ENCODE peak calls at places on chromosomes 1 and 21, in four cellular contexts. One of them, this sample, is unnamed.

GRCh38 chr1:47742890-47743760 is 254.1 kb downstream of the TRABD2B start:
- DNase-seq in GM06990: no peak
- DNase-seq in neural progenitor cell: no peak
- DNase-seq in breast epithelium: no peak
- DNase-seq in this sample: no peak

GRCh38 chr21:30257773-30258172 is 25.0 kb downstream of the KRTAP24-1 start:
- DNase-seq in breast epithelium: no peak
- DNase-seq in neural progenitor cell: peak; percentile 75
- DNase-seq in GM06990: no peak
- DNase-seq in this sample: no peak

GRCh38 chr1:64112281-64112680 is 91.1 kb upstream of the UBE2U start:
- DNase-seq in neural progenitor cell: no peak
- DNase-seq in breast epithelium: no peak
- DNase-seq in GM06990: no peak
- DNase-seq in this sample: no peak

GRCh38 chr1:115215703-115216521 is 122.1 kb downstream of the NGF start:
- DNase-seq in breast epithelium: no peak
- DNase-seq in GM06990: no peak
- DNase-seq in neural progenitor cell: no peak
- DNase-seq in this sample: no peak

GRCh38 chr1:2275796-2276536 is 47.8 kb downstream of the SKI start:
- DNase-seq in neural progenitor cell: no peak
- DNase-seq in GM06990: no peak
- DNase-seq in breast epithelium: no peak
- DNase-seq in this sample: no peak

GRCh38 chr1:34156739-34157138 is 8.3 kb downstream of the CSMD2 start:
- DNase-seq in breast epithelium: no peak
- DNase-seq in neural progenitor cell: no peak
- DNase-seq in GM06990: no peak
- DNase-seq in this sample: no peak

GRCh38 chr1:150513275-150513885 is 2.2 kb upstream of the FALEC start:
- DNase-seq in neural progenitor cell: no peak
- DNase-seq in GM06990: no peak
- DNase-seq in breast epithelium: no peak
- DNase-seq in this sample: no peak

GRCh38 chr1:15616704-15617172 is 520 bp upstream of the DDI2 start:
- DNase-seq in GM06990: no peak
- DNase-seq in neural progenitor cell: peak; percentile 42
- DNase-seq in breast epithelium: no peak
- DNase-seq in this sample: no peak

GRCh38 chr1:220690140-220691038 is at the start of gene C1orf115:
- DNase-seq in breast epithelium: peak; percentile 62
- DNase-seq in neural progenitor cell: peak; percentile 92
- DNase-seq in GM06990: peak; percentile 85
- DNase-seq in this sample: peak; percentile 42

GRCh38 chr1:9319789-9320519 is 27.3 kb downstream of the SPSB1 start:
- DNase-seq in GM06990: no peak
- DNase-seq in neural progenitor cell: peak; percentile 23
- DNase-seq in breast epithelium: no peak
- DNase-seq in this sample: no peak

GRCh38 chr1:226881515-226882185 is 11.2 kb downstream of the PSEN2 start:
- DNase-seq in GM06990: no peak
- DNase-seq in neural progenitor cell: no peak
- DNase-seq in breast epithelium: no peak
- DNase-seq in this sample: no peak

GRCh38 chr1:229574679-229575442 is 16.4 kb upstream of the ABCB10 start:
- DNase-seq in breast epithelium: no peak
- DNase-seq in GM06990: no peak
- DNase-seq in neural progenitor cell: no peak
- DNase-seq in this sample: no peak

GRCh38 chr1:221437924-221438323 is 304.0 kb downstream of the DUSP10 start:
- DNase-seq in GM06990: no peak
- DNase-seq in breast epithelium: no peak
- DNase-seq in neural progenitor cell: no peak
- DNase-seq in this sample: no peak

GRCh38 chr1:67561704-67562113 is 123.3 kb upstream of the GADD45A start:
- DNase-seq in neural progenitor cell: peak; percentile 88
- DNase-seq in GM06990: peak; percentile 31
- DNase-seq in breast epithelium: peak; percentile 83
- DNase-seq in this sample: peak; percentile 98

GRCh38 chr1:94240822-94241221 is 3.4 kb upstream of the ARHGAP29 start:
- DNase-seq in breast epithelium: no peak
- DNase-seq in neural progenitor cell: peak; percentile 42
- DNase-seq in GM06990: no peak
- DNase-seq in this sample: no peak

GRCh38 chr1:53657256-53657805 is 81.6 kb downstream of the GLIS1 start:
- DNase-seq in GM06990: no peak
- DNase-seq in breast epithelium: no peak
- DNase-seq in neural progenitor cell: no peak
- DNase-seq in this sample: no peak

GRCh38 chr1:206557636-206558473 is 50.5 kb downstream of the RASSF5 start:
- DNase-seq in GM06990: peak; percentile 40
- DNase-seq in neural progenitor cell: no peak
- DNase-seq in breast epithelium: no peak
- DNase-seq in this sample: no peak

GRCh38 chr1:14994841-14995437 is 158.6 kb upstream of the TMEM51 start:
- DNase-seq in breast epithelium: peak; percentile 71
- DNase-seq in GM06990: no peak
- DNase-seq in neural progenitor cell: no peak
- DNase-seq in this sample: no peak

GRCh38 chr1:208203127-208203847 is 40.9 kb downstream of the PLXNA2 start:
- DNase-seq in GM06990: no peak
- DNase-seq in neural progenitor cell: no peak
- DNase-seq in breast epithelium: peak; percentile 20
- DNase-seq in this sample: no peak

GRCh38 chr1:17678011-17678410 is 77.1 kb upstream of the ACTL8 start:
- DNase-seq in neural progenitor cell: no peak
- DNase-seq in breast epithelium: no peak
- DNase-seq in GM06990: no peak
- DNase-seq in this sample: no peak

GRCh38 chr1:54857741-54858665 is 29.0 kb downstream of the DHCR24 start:
- DNase-seq in GM06990: no peak
- DNase-seq in breast epithelium: no peak
- DNase-seq in neural progenitor cell: no peak
- DNase-seq in this sample: no peak

GRCh38 chr1:26389604-26390247 is 17.2 kb upstream of the ZNF683 start:
- DNase-seq in breast epithelium: no peak
- DNase-seq in neural progenitor cell: no peak
- DNase-seq in GM06990: no peak
- DNase-seq in this sample: no peak

GRCh38 chr1:46532498-46533178 is 18.8 kb downstream of the KNCN start:
- DNase-seq in neural progenitor cell: peak; percentile 90
- DNase-seq in breast epithelium: no peak
- DNase-seq in GM06990: peak; percentile 50
- DNase-seq in this sample: no peak

GRCh38 chr1:179369751-179370341 is 4.1 kb downstream of the AXDND1 start:
- DNase-seq in neural progenitor cell: peak; percentile 75
- DNase-seq in breast epithelium: no peak
- DNase-seq in GM06990: peak; percentile 18
- DNase-seq in this sample: no peak

GRCh38 chr1:19786988-19787423 is 12.7 kb downstream of the TMCO4 start:
- DNase-seq in neural progenitor cell: no peak
- DNase-seq in breast epithelium: peak; percentile 55
- DNase-seq in GM06990: no peak
- DNase-seq in this sample: no peak
- TF ChIP-seq CTCF in neural progenitor cell: no peak
- TF ChIP-seq CTCF in breast epithelium: no peak
- TF ChIP-seq CTCF in GM06990: no peak
- TF ChIP-seq CTCF in this sample: no peak

GRCh38 chr1:169793730-169794129 is 977 bp downstream of the METTL18 start:
- DNase-seq in neural progenitor cell: no peak
- DNase-seq in breast epithelium: no peak
- DNase-seq in GM06990: no peak
- DNase-seq in this sample: no peak

GRCh38 chr1:169797281-169797680 is 2.6 kb upstream of the METTL18 start:
- DNase-seq in neural progenitor cell: no peak
- DNase-seq in GM06990: no peak
- DNase-seq in breast epithelium: no peak
- DNase-seq in this sample: no peak

GRCh38 chr1:169796411-169796810 is 1.7 kb upstream of the METTL18 start:
- DNase-seq in GM06990: no peak
- DNase-seq in breast epithelium: no peak
- DNase-seq in neural progenitor cell: no peak
- DNase-seq in this sample: no peak

GRCh38 chr1:169795687-169796086 is 980 bp upstream of the METTL18 start:
- DNase-seq in breast epithelium: no peak
- DNase-seq in neural progenitor cell: peak; percentile 30
- DNase-seq in GM06990: no peak
- DNase-seq in this sample: no peak

DNA sequence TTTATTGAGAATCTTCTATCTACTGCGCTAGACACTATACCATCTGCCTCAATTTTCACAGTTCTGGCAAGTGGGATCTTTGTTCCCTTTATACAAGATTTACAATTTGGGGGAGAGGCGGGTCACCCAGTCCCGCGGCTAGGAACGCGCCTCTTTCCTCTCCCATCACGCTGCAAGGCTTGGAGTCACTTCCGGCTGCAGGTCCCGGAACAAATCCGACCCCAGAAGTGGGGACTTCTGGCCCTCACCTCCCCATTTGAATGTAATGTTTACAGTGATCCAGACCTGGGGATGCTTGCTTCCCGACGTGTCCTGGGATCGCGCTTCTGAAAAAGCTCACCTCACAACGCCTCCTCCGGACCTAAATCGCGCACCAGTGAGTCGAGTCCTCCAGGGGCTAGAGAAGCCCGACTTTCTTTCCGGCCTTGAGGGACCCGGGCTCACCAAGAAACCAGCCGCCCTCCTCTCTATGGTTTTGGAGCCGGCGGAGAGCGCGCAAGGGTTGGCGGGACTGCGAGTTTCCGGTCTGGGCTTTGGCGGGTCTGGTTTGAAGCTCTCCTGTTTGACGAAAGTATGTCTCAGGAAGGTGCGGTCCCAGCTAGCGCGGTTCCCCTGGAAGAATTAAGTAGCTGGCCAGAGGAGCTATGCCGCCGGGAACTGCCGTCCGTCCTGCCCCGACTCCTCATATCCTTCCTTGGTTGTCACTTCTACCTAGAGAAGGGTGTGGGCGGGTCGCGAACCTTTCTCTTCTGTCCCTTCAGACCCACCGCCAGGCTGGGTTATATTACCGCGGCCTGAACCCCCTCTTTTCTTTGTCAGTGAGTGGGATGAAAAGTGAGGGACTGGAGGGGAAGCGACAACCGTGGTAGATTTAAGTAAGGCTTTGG is at the start of gene METTL18:
- DNase-seq in breast epithelium: peak; percentile 80
- DNase-seq in GM06990: peak; percentile 94
- DNase-seq in neural progenitor cell: peak; percentile 95
- DNase-seq in this sample: peak; percentile 63
- TF ChIP-seq CTCF in breast epithelium: peak; percentile 15
- TF ChIP-seq CTCF in GM06990: peak; percentile 48
- TF ChIP-seq CTCF in neural progenitor cell: no peak
- TF ChIP-seq CTCF in this sample: no peak

GRCh38 chr1:201363455-201363854 is 14.0 kb downstream of the TNNT2 start:
- DNase-seq in breast epithelium: no peak
- DNase-seq in GM06990: no peak
- DNase-seq in neural progenitor cell: no peak
- DNase-seq in this sample: no peak

GRCh38 chr1:201364808-201365105 is 12.7 kb downstream of the TNNT2 start:
- DNase-seq in breast epithelium: no peak
- DNase-seq in neural progenitor cell: no peak
- DNase-seq in GM06990: no peak
- DNase-seq in this sample: no peak

GRCh38 chr1:201362906-201363305 is 14.6 kb downstream of the TNNT2 start:
- DNase-seq in breast epithelium: no peak
- DNase-seq in GM06990: no peak
- DNase-seq in neural progenitor cell: no peak
- DNase-seq in this sample: no peak

GRCh38 chr1:201366696-201367095 is 10.8 kb downstream of the TNNT2 start:
- DNase-seq in GM06990: no peak
- DNase-seq in breast epithelium: no peak
- DNase-seq in neural progenitor cell: no peak
- DNase-seq in this sample: no peak

DNA sequence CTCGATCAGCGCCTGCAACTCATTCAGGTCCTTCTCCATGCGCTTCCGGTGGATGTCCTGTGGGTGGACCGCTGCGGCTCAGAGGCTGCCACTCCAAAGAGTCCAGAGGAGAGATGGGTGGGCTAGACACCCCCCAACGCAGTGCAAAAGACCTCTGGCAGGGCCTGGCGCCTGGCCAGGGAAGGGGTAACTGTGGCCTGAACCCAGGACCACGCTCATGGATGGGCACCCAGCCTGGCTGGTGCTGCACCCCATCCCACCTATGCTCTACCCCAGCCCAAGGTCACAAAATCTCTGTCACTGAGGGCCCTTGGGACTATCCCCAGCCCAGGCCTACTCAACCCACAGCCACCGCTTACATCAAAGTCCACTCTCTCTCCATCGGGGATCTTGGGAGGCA is 12.2 kb downstream of the TNNT2 start:
- DNase-seq in breast epithelium: no peak
- DNase-seq in GM06990: no peak
- DNase-seq in neural progenitor cell: no peak
- DNase-seq in this sample: no peak
- TF ChIP-seq CTCF in breast epithelium: no peak
- TF ChIP-seq CTCF in GM06990: no peak
- TF ChIP-seq CTCF in neural progenitor cell: no peak
- TF ChIP-seq CTCF in this sample: no peak

GRCh38 chr1:6207921-6208320 is 2.0 kb downstream of the RNF207 start:
- DNase-seq in breast epithelium: no peak
- DNase-seq in neural progenitor cell: no peak
- DNase-seq in GM06990: no peak
- DNase-seq in this sample: no peak

GRCh38 chr1:6210606-6211355 is 4.9 kb downstream of the RNF207 start:
- DNase-seq in breast epithelium: no peak
- DNase-seq in GM06990: no peak
- DNase-seq in neural progenitor cell: no peak
- DNase-seq in this sample: no peak

GRCh38 chr1:6207075-6207885 is 1.4 kb downstream of the RNF207 start:
- DNase-seq in breast epithelium: no peak
- DNase-seq in neural progenitor cell: no peak
- DNase-seq in GM06990: no peak
- DNase-seq in this sample: no peak

GRCh38 chr1:6209661-6210605 is 4.0 kb downstream of the RNF207 start:
- DNase-seq in breast epithelium: no peak
- DNase-seq in neural progenitor cell: peak; percentile 38
- DNase-seq in GM06990: no peak
- DNase-seq in this sample: no peak

GRCh38 chr1:6208723-6209660 is 3.1 kb downstream of the RNF207 start:
- DNase-seq in neural progenitor cell: peak; percentile 82
- DNase-seq in GM06990: peak; percentile 73
- DNase-seq in breast epithelium: no peak
- DNase-seq in this sample: no peak
- TF ChIP-seq CTCF in neural progenitor cell: peak; percentile 49
- TF ChIP-seq CTCF in GM06990: peak; percentile 6
- TF ChIP-seq CTCF in breast epithelium: peak; percentile 56
- TF ChIP-seq CTCF in this sample: no peak

GRCh38 chr1:35568975-35569395 is 4.1 kb upstream of the TFAP2E start:
- DNase-seq in GM06990: no peak
- DNase-seq in breast epithelium: no peak
- DNase-seq in neural progenitor cell: peak; percentile 80
- DNase-seq in this sample: no peak
- TF ChIP-seq CTCF in GM06990: peak; percentile 86
- TF ChIP-seq CTCF in breast epithelium: peak; percentile 88
- TF ChIP-seq CTCF in neural progenitor cell: peak; percentile 92
- TF ChIP-seq CTCF in this sample: no peak

This sample was measured in omental fat pad.